ENCODE peak calls at places on chromosomes 6 and 20, in four cellular contexts. R, O, B and T are unnamed samples.

GRCh38 chr20:49272654-49273053 is 5.2 kb downstream of the ZNFX1 start:
- DNase-seq in R (no peak), O (no peak), B (no peak), T (no peak)

GRCh38 chr6:38813451-38813850 is 98.3 kb downstream of the DNAH8 start:
- DNase-seq in R (no peak), O (no peak), B (no peak), T (no peak)

GRCh38 chr6:167956983-167957492 is 40.4 kb upstream of the KIF25 start:
- DNase-seq in R (no peak), O (no peak), B (peak), T (no peak)

GRCh38 chr6:142886431-142887170 is 58.4 kb downstream of the HIVEP2 start:
- DNase-seq in R (no peak), O (no peak), B (peak), T (no peak)

GRCh38 chr6:24253360-24253759 is 104.5 kb downstream of the DCDC2 start:
- DNase-seq in R (no peak), O (no peak), B (no peak), T (no peak)

GRCh38 chr20:24206995-24207394 is 218.4 kb upstream of the GGTLC1 start:
- DNase-seq in R (no peak), O (no peak), B (no peak), T (no peak)

GRCh38 chr6:105179244-105180065 is at the start of gene POPDC3:
- DNase-seq in R (no peak), O (no peak), B (no peak), T (peak)

GRCh38 chr6:6885521-6886088 is 222.2 kb upstream of the RREB1 start:
- DNase-seq in R (no peak), O (no peak), B (no peak), T (no peak)

GRCh38 chr6:14965340-14966102 is 280.3 kb upstream of the JARID2 start:
- DNase-seq in R (no peak), O (no peak), B (no peak), T (no peak)

GRCh38 chr6:123962508-123962907 is 158.8 kb downstream of the NKAIN2 start:
- DNase-seq in R (no peak), O (no peak), B (peak), T (no peak)

GRCh38 chr6:160523223-160523622 is 140.9 kb downstream of the LPA start:
- DNase-seq in R (no peak), O (no peak), B (no peak), T (no peak)

GRCh38 chr6:40138273-40138720 is 204.0 kb upstream of the MOCS1 start:
- DNase-seq in R (no peak), O (peak), B (peak), T (no peak)

GRCh38 chr6:119880840-119881239 is 531.3 kb upstream of the MAN1A1 start:
- DNase-seq in R (no peak), O (no peak), B (no peak), T (no peak)

GRCh38 chr6:91710356-91710755 is 1123.5 kb upstream of the MAP3K7 start:
- DNase-seq in R (no peak), O (no peak), B (no peak), T (no peak)

GRCh38 chr6:163943647-163944395 is 529.3 kb downstream of the QKI start:
- DNase-seq in R (peak), O (no peak), B (no peak), T (peak)

GRCh38 chr6:53294095-53294494 is 54.7 kb downstream of the ELOVL5 start:
- DNase-seq in R (no peak), O (no peak), B (peak), T (peak)

GRCh38 chr20:56974499-56975250 is 291.8 kb downstream of the BMP7 start:
- DNase-seq in R (peak), O (peak), B (peak), T (peak)

GRCh38 chr6:167968091-167968490 is 29.4 kb upstream of the KIF25 start:
- DNase-seq in R (peak), O (peak), B (peak), T (peak)

GRCh38 chr6:11615214-11615602 is 77.7 kb downstream of the TMEM170B start:
- DNase-seq in R (no peak), O (no peak), B (no peak), T (no peak)

GRCh38 chr6:11622156-11622555 is 84.6 kb downstream of the TMEM170B start:
- DNase-seq in R (no peak), O (no peak), B (no peak), T (no peak)

GRCh38 chr6:11621119-11621518 is 83.6 kb downstream of the TMEM170B start:
- DNase-seq in R (no peak), O (no peak), B (no peak), T (no peak)

GRCh38 chr6:11616200-11616611 is 78.7 kb downstream of the TMEM170B start:
- DNase-seq in R (no peak), O (no peak), B (no peak), T (no peak)

GRCh38 chr6:11618533-11618932 is 81.0 kb downstream of the TMEM170B start:
- DNase-seq in R (no peak), O (peak), B (no peak), T (no peak)
- TF ChIP-seq JUN in R (no peak), O (no peak), B (no peak), T (no peak)

DNA sequence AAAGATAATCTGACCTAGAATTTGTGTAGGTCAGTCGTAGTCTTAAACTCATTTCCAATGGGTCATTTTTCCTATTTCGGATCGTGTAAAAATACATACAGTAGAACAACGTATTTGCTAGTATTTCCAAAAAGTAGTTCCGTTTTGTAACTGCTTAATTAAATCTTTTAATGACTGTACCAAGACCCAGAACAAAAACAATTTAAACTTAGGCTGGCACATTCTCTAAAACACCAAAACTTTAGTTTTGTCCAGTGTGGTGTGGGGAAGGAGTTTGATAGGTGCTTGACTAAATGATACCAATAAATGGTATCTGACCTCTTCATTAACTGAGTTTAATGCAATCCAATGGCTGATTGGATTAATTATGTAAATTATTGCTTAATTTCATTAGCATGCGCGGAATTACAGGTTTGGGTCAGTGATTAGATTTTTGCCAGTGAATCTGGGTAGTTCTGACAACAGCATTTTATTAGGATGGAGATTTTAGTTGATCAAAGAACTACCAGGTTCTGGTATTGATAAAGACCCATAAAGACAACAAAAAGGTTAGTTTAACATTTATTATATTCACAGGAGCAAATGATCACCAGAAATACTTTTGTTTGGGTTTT is 20.8 kb downstream of the OR2B2 start:
- DNase-seq in R (no peak), O (no peak), B (no peak), T (no peak)
- TF ChIP-seq ATF2 in R (no peak), O (no peak), B (no peak), T (no peak)

GRCh38 chr6:157849288-157850017 is 26.4 kb downstream of the SNX9 start:
- DNase-seq in R (no peak), O (no peak), B (no peak), T (no peak)

GRCh38 chr6:157842213-157842612 is 19.2 kb downstream of the SNX9 start:
- DNase-seq in R (no peak), O (no peak), B (no peak), T (no peak)

GRCh38 chr6:157847846-157848245 is 24.8 kb downstream of the SNX9 start:
- DNase-seq in R (no peak), O (no peak), B (no peak), T (no peak)

GRCh38 chr6:157848693-157849092 is 25.6 kb downstream of the SNX9 start:
- DNase-seq in R (no peak), O (no peak), B (no peak), T (no peak)

DNA sequence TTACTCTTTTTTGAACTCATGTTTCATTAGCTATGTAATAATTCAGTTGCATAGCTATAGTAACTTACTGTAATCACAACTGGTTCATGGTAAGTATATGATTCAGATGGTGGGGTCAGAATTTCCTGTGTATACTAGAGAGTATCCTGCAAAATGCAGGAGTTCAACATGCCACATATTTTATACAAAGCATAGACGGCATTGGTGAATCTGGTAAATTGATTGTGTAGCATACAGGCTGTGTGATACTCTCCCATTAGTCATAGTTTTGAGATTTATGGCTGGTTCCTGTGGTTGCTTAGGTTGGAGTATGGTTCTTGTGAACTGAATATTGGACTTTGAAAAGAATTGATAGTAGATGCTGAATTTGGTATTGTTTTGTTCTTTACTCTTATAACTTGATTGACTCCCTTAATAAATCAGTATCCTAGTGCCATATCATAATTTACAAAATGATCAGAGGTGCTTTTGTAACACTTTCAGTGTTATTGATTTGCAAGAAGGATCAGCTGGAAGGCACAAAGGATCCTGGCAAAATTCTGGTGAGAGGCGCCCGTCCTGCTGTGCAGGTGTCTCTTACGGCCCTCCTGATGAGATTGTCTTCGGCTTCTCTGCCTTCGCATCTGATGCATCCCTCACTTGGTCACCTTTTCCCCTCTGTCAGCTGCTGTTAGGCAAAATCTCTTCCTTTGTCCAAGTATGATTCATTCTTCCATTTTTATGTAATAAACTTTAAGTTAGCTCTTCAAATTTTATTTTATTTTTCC is 22.6 kb downstream of the SNX9 start:
- DNase-seq in R (no peak), O (no peak), B (no peak), T (no peak)
- TF ChIP-seq CREB1 in R (no peak), O (no peak), B (no peak), T (no peak)

GRCh38 chr20:6048391-6048790 is 5.5 kb downstream of the LRRN4 start:
- DNase-seq in R (no peak), O (no peak), B (no peak), T (no peak)
- TF ChIP-seq JUN in R (no peak), O (no peak), B (no peak), T (no peak)

GRCh38 chr6:127716425-127716930 is 139.5 kb downstream of the C6orf58 start:
- DNase-seq in R (no peak), O (no peak), B (no peak), T (no peak)

DNA sequence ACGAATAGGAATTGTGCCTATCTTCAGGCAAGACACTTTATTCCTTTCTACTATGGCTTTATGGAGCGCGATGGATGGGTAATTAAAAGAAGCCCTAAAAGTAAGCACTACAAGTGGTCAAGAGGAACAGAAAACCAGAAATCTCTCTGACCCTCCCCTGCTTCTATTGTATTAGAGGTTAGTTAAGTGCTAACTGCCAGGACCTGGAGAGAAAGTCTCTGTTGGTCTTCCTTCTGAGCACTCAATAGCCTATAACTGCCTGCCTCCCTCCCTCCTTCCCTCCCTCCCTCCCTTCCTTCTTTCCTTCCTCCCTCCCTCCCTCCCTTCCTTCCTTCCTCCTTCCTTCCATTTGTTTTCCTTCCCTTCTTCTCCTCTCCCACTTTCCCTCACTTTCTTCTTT is 133.7 kb downstream of the C6orf58 start:
- DNase-seq in R (no peak), O (no peak), B (no peak), T (no peak)
- TF ChIP-seq ATF2 in R (no peak), O (no peak), B (no peak), T (no peak)